ENCODE peak calls at places on chromosomes 3 and 15, in eight cellular contexts. B is right cardiac atrium; J is NCI-H1417 treated with DMSO at 0.1 percent for 48 hours; H is HTR-8/SVneo; R is activated effector memory CD4-positive, alpha-beta T cell treated with anti-CD3 and anti-CD28 coated beads, Interleukin-2, amount 50 U/mL, for 16 hours; T is foreskin fibroblast; I is renal cortical epithelial cell; A is body of pancreas. D is an unnamed sample.

GRCh38 chr15:71471347-71471746 is 339.0 kb upstream of the NR2E3 start:
- DNase-seq in B (no peak), J (no peak), H (peak), R (no peak), T (no peak), I (peak), A (no peak), D (no peak)

GRCh38 chr3:56356820-56357219 is 111.4 kb downstream of the ERC2 start:
- DNase-seq in B (no peak), J (no peak), H (no peak), R (no peak), T (no peak), I (no peak), A (no peak), D (no peak)

GRCh38 chr3:141336672-141337522 is 31.4 kb upstream of the ZBTB38 start:
- DNase-seq in B (no peak), J (no peak), H (peak), R (no peak), T (peak), I (peak), A (peak), D (no peak)

GRCh38 chr3:50340404-50341329 is at the start of gene RASSF1:
- DNase-seq in B (peak), J (no peak), H (no peak), R (peak), T (peak), I (no peak), A (peak), D (no peak)

GRCh38 chr3:139530717-139531116 is 8.8 kb downstream of the RBP1 start:
- DNase-seq in B (no peak), J (no peak), H (no peak), R (no peak), T (no peak), I (no peak), A (no peak), D (no peak)

GRCh38 chr3:122969585-122970453 is 57.7 kb downstream of the SEMA5B start:
- DNase-seq in B (peak), J (no peak), H (no peak), R (no peak), T (peak), I (peak), A (no peak), D (no peak)

GRCh38 chr15:66497502-66498455 is at the start of gene SNAPC5:
- DNase-seq in B (peak), J (peak), H (peak), R (peak), T (peak), I (peak), A (peak), D (peak)

GRCh38 chr3:42701371-42702065 is 1.1 kb downstream of the HHATL start:
- DNase-seq in B (peak), J (no peak), H (peak), R (peak), T (peak), I (peak), A (peak), D (peak)

GRCh38 chr3:52184690-52185089 is 13.3 kb upstream of the ALAS1 start:
- DNase-seq in B (no peak), J (no peak), H (no peak), R (no peak), T (no peak), I (no peak), A (no peak), D (no peak)